ENCODE peak calls at places on chromosomes 11 and 22, in six cellular contexts. L is prostate gland, O is spleen, P is Peyer's patch, H is heart left ventricle, A is uterus. C is an unnamed sample.

GRCh38 chr11:95078526-95078925 is 11.1 kb upstream of the ENDOD1 start:
- DNase-seq in A (no peak), L (no peak), O (no peak), H (no peak), P (no peak), C (no peak)

GRCh38 chr11:75248924-75249256 is 8.3 kb downstream of the TPBGL start:
- DNase-seq in A (no peak), L (no peak), O (peak; percentile 72), P (no peak), H (no peak), C (no peak)

GRCh38 chr11:84890706-84891105 is 736.4 kb downstream of the DLG2 start:
- DNase-seq in L (no peak), H (no peak), P (no peak), A (no peak), O (no peak), C (no peak)

GRCh38 chr22:27844656-27845602 is 43.4 kb upstream of the MN1 start:
- DNase-seq in H (no peak), O (no peak), A (peak; percentile 70), L (no peak), P (no peak), C (peak; percentile 49)

GRCh38 chr22:24435323-24435645 is 7.9 kb downstream of the ADORA2A start:
- DNase-seq in L (no peak), A (no peak), H (no peak), O (no peak), P (no peak), C (no peak)

GRCh38 chr11:104705475-104706195 is 192.6 kb downstream of the CASP12 start:
- DNase-seq in O (peak; percentile 74), L (peak; percentile 21), P (no peak), H (peak; percentile 29), A (no peak), C (no peak)

GRCh38 chr11:75424396-75424795 is 8.6 kb downstream of the KLHL35 start:
- DNase-seq in H (no peak), O (peak; percentile 25), A (no peak), L (no peak), P (no peak), C (no peak)

GRCh38 chr11:27820249-27820648 is 120.0 kb upstream of the BDNF start:
- DNase-seq in P (no peak), O (no peak), A (no peak), H (no peak), L (no peak), C (no peak)

GRCh38 chr11:2387266-2387982 is 10.3 kb downstream of the CD81 start:
- DNase-seq in O (no peak), P (no peak), A (no peak), L (no peak), H (no peak), C (peak; percentile 55)

GRCh38 chr11:19080579-19080993 is 20.1 kb upstream of the MRGPRX2 start:
- DNase-seq in P (no peak), A (no peak), O (no peak), H (no peak), L (peak; percentile 26), C (no peak)

GRCh38 chr11:112004389-112004788 is 20.8 kb upstream of the DLAT start:
- DNase-seq in H (no peak), A (no peak), O (no peak), L (no peak), P (no peak), C (no peak)

GRCh38 chr11:102318469-102318868 is 1.2 kb downstream of the BIRC3 start:
- DNase-seq in O (peak; percentile 69), A (no peak), H (no peak), L (no peak), P (no peak), C (no peak)

GRCh38 chr11:126115253-126115540 is 52.5 kb upstream of the CDON start:
- DNase-seq in P (peak; percentile 79), H (peak; percentile 73), O (no peak), L (peak; percentile 70), A (peak; percentile 52), C (peak; percentile 60)

GRCh38 chr11:73999581-74000306 is 9.1 kb downstream of the UCP3 start:
- DNase-seq in A (no peak), H (no peak), L (no peak), P (no peak), O (peak; percentile 44), C (no peak)

GRCh38 chr11:19829109-19829790 is 116.6 kb downstream of the NAV2 start:
- DNase-seq in P (no peak), L (peak; percentile 63), A (no peak), H (no peak), O (no peak), C (no peak)

GRCh38 chr11:129190087-129190486 is 2.0 kb downstream of the ARHGAP32 start:
- DNase-seq in A (no peak), O (no peak), L (no peak), H (no peak), P (no peak), C (no peak)

GRCh38 chr22:36435516-36436415 is 45.7 kb downstream of the TXN2 start:
- DNase-seq in O (peak; percentile 87), L (peak; percentile 38), P (peak; percentile 68), A (no peak), H (no peak), C (no peak)

GRCh38 chr11:12860827-12861226 is 148.3 kb upstream of the RASSF10 start:
- DNase-seq in H (no peak), P (no peak), A (no peak), L (no peak), O (no peak), C (no peak)

GRCh38 chr22:43151251-43152000 is at the start of gene TSPO:
- DNase-seq in A (peak; percentile 79), H (peak; percentile 80), O (peak; percentile 95), P (peak; percentile 91), L (peak; percentile 78), C (peak; percentile 79)

GRCh38 chr22:23791737-23792645 is 5.2 kb downstream of the SMARCB1 start:
- DNase-seq in P (peak; percentile 39), A (no peak), L (no peak), H (no peak), O (peak; percentile 58), C (no peak)

DNA sequence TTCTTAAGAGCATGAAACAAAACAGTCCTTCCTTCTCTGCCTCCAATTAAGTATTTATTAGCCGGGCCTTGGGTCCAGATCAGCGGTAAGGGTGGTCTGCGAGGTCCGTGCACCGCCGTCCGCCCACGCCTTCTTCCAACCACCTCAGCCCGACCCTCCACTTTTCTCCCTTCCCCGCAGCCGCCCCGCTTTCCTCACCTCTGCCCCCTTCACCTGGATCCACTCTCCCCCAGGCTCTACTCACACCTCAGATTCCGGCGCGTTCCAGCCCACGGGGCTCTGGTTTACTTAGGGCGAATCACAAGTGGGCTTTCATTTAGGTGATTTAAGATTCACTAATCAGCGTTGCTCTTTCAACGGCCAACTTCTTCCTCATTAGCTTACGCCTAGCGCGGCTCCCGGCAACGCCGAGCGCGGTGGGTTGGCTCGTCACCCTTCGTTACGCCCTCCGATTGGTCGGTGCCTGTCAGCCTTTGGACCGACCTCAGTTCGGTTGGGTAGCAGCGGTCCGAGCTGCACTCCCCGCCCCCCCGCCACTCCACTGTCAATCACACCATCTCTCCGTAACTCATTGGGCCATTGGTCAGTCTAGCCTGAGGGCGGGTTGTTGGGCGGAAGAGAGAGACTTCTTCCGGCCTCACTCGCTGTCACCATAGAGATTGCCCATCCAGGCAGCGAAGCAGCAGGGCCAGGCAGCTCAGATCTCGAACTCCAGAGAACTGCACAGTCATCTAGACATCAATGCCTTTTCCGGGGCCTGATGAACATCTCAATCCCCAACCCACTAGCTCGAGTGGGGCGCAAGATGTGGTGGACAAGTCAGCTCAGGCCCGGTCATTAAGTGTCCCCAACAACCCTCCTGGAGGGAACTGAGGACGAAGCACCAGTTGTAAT is at the start of gene TMEM218:
- DNase-seq in L (peak; percentile 98), P (peak; percentile 99), A (peak; percentile 99), O (peak; percentile 99), H (peak; percentile 99), C (peak; percentile 99)
- TF ChIP-seq POLR2A in L (no peak), P (no peak), A (peak; percentile 20), O (peak; percentile 33), H (no peak), C (peak; percentile 44)

GRCh38 chr22:20509344-20510047 is 2.1 kb downstream of the MED15 start:
- DNase-seq in O (peak; percentile 79), H (peak; percentile 87), P (peak; percentile 61), L (peak; percentile 67), A (peak; percentile 66), C (peak; percentile 62)
- TF ChIP-seq POLR2A in O (peak; percentile 34), H (peak; percentile 24), P (peak; percentile 87), L (no peak), A (peak; percentile 40), C (no peak)

DNA sequence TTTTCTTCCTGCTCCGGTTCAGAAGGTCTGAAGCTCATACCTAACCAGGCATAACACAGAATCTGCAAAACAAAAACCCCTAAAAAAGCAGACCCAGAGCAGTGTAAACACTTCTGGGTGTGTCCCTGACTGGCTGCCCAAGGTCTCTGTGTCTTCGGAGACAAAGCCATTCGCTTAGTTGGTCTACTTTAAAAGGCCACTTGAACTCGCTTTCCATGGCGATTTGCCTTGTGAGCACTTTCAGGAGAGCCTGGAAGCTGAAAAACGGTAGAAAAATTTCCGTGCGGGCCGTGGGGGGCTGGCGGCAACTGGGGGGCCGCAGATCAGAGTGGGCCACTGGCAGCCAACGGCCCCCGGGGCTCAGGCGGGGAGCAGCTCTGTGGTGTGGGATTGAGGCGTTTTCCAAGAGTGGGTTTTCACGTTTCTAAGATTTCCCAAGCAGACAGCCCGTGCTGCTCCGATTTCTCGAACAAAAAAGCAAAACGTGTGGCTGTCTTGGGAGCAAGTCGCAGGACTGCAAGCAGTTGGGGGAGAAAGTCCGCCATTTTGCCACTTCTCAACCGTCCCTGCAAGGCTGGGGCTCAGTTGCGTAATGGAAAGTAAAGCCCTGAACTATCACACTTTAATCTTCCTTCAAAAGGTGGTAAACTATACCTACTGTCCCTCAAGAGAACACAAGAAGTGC is 661 bp upstream of the MALAT1 start:
- DNase-seq in O (no peak), H (peak; percentile 58), A (no peak), P (peak; percentile 80), L (no peak), C (peak; percentile 49)
- TF ChIP-seq POLR2A in O (no peak), H (no peak), A (no peak), P (no peak), L (no peak), C (no peak)

DNA sequence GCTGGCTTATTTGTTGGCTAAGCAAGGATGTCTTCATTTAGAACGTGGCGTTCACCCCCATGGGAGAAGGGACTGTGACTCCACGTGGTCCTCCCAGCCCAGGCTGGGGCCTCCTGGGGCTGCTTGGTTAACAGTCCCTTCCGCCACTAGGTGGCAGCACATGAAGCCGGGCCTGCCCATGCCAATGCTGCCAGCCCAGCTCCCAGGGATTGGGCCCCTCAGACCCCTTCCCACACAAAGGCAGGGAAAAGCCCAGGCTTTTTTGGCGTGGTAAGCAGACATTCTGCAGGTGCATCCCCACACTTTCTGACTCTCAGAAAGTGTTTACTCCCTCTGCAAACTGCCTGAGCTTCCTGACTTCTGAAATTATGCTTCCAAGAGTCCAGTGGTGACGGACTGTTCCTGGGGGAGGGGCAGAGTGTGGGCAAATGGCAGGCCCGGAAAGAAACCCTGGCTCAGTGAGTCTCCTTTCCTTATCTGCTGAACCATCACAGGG is 3.1 kb downstream of the CBX6 start:
- DNase-seq in O (peak; percentile 95), A (peak; percentile 74), L (peak; percentile 74), H (peak; percentile 78), P (peak; percentile 84), C (peak; percentile 87)
- TF ChIP-seq POLR2A in O (no peak), A (no peak), L (no peak), H (no peak), P (no peak), C (no peak)

C was measured in ovary.